ENCODE peak calls at places on chromosomes 13 and 19, in five cellular contexts. D is effector memory CD4-positive, alpha-beta T cell; R is uterus; Y is lower lobe of right lung; C is CD8-positive, alpha-beta memory T cell. S is an unnamed sample.

GRCh38 chr19:55600336-55601028 is 394 bp downstream of the ZNF524 start:
- DNase-seq in Y (no peak), C (no peak), D (no peak), R (no peak), S (peak; percentile 72)

GRCh38 chr13:91313103-91313502 is 34.4 kb upstream of the MIR17HG start:
- DNase-seq in R (no peak), Y (no peak), C (peak; percentile 26), D (no peak), S (no peak)

GRCh38 chr19:10417598-10418280 is 2.6 kb upstream of the PDE4A start:
- DNase-seq in R (no peak), C (no peak), D (no peak), Y (no peak), S (no peak)

GRCh38 chr13:91664036-91664435 is 265.6 kb downstream of the GPC5 start:
- DNase-seq in C (no peak), R (no peak), Y (no peak), D (no peak), S (no peak)

GRCh38 chr13:52713894-52714293 is 25.7 kb downstream of the CNMD start:
- DNase-seq in Y (peak; percentile 65), D (no peak), C (no peak), R (no peak), S (no peak)

GRCh38 chr19:15936950-15937349 is 2.6 kb upstream of the CYP4F11 start:
- DNase-seq in Y (no peak), R (no peak), D (no peak), C (no peak), S (no peak)

GRCh38 chr19:38173324-38174041 is 50.5 kb downstream of the DPF1 start:
- DNase-seq in D (no peak), R (no peak), C (no peak), Y (no peak), S (no peak)

GRCh38 chr19:19752760-19753403 is 20.0 kb upstream of the ZNF14 start:
- DNase-seq in Y (no peak), R (no peak), D (no peak), C (no peak), S (no peak)

GRCh38 chr19:56814656-56815055 is 25.9 kb downstream of the PEG3 start:
- DNase-seq in C (no peak), D (no peak), R (no peak), Y (no peak), S (no peak)

GRCh38 chr13:28531195-28531955 is 36.4 kb upstream of the FLT1 start:
- DNase-seq in D (no peak), C (no peak), R (peak; percentile 40), Y (peak; percentile 58), S (peak; percentile 49)

GRCh38 chr19:5031231-5032100 is 62.6 kb downstream of the KDM4B start:
- DNase-seq in C (peak; percentile 64), D (peak; percentile 55), Y (peak; percentile 83), R (peak; percentile 84), S (peak; percentile 81)

GRCh38 chr19:57280913-57281425 is 684 bp downstream of the ZNF460 start:
- DNase-seq in R (no peak), C (peak; percentile 59), Y (no peak), D (no peak), S (no peak)

GRCh38 chr19:16266586-16266942 is 58.1 kb upstream of the KLF2 start:
- DNase-seq in Y (no peak), C (peak; percentile 63), D (peak; percentile 43), R (no peak), S (no peak)

GRCh38 chr19:23823952-23824389 is 65.3 kb upstream of the ZNF681 start:
- DNase-seq in R (no peak), D (no peak), Y (no peak), C (no peak), S (no peak)

GRCh38 chr13:23161176-23161825 is 19.5 kb upstream of the SGCG start:
- DNase-seq in R (no peak), C (no peak), D (no peak), Y (no peak), S (no peak)

GRCh38 chr19:32651729-32652140 is 23.2 kb downstream of the ANKRD27 start:
- DNase-seq in Y (no peak), D (no peak), R (no peak), C (no peak), S (peak; percentile 83)

GRCh38 chr13:20190481-20191310 is 2.0 kb downstream of the GJB2 start:
- DNase-seq in Y (no peak), C (no peak), R (no peak), D (no peak), S (no peak)

GRCh38 chr13:20186771-20187170 is 6.0 kb downstream of the GJB2 start:
- DNase-seq in C (no peak), Y (no peak), R (no peak), D (no peak), S (no peak)

GRCh38 chr13:20191311-20191901 is 1.3 kb downstream of the GJB2 start:
- DNase-seq in Y (no peak), R (no peak), C (no peak), D (no peak), S (peak; percentile 73)

GRCh38 chr13:20191902-20192469 is 752 bp downstream of the GJB2 start:
- DNase-seq in D (no peak), C (no peak), Y (no peak), R (no peak), S (peak; percentile 76)

DNA sequence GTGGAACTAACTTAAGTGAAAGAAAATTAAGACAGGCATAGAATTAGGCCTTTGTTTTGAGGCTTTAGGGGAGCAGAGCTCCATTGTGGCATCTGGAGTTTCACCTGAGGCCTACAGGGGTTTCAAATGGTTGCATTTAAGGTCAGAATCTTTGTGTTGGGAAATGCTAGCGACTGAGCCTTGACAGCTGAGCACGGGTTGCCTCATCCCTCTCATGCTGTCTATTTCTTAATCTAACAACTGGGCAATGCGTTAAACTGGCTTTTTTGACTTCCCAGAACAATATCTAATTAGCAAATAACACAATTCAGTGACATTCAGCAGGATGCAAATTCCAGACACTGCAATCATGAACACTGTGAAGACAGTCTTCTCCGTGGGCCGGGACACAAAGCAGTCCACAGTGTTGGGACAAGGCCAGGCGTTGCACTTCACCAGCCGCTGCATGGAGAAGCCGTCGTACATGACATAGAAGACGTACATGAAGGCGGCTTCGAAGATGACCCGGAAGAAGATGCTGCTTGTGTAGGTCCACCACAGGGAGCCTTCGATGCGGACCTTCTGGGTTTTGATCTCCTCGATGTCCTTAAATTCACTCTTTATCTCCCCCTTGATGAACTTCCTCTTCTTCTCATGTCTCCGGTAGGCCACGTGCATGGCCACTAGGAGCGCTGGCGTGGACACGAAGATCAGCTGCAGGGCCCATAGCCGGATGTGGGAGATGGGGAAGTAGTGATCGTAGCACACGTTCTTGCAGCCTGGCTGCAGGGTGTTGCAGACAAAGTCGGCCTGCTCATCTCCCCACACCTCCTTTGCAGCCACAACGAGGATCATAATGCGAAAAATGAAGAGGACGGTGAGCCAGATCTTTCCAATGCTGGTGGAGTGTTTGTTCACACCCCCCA is 3.8 kb downstream of the GJB2 start:
- DNase-seq in Y (peak; percentile 71), D (no peak), R (no peak), C (no peak), S (no peak)
- H3K27me3 ChIP-seq in Y (peaks cover 37% of the 10 kb centered on the region), D (peaks cover 25% of the 10 kb centered on the region), R (peaks cover 13% of the 10 kb centered on the region), C (peaks cover 23% of the 10 kb centered on the region), S (no peaks in the 10 kb centered on the region)

GRCh38 chr19:53944933-53945332 is 17.8 kb upstream of the CACNG8 start:
- DNase-seq in C (no peak), Y (no peak), R (no peak), D (no peak), S (no peak)

GRCh38 chr19:53945998-53946397 is 16.7 kb upstream of the CACNG8 start:
- DNase-seq in C (no peak), R (no peak), Y (no peak), D (no peak), S (no peak)

GRCh38 chr19:53945441-53945840 is 17.3 kb upstream of the CACNG8 start:
- DNase-seq in Y (no peak), R (no peak), C (no peak), D (no peak), S (no peak)

GRCh38 chr19:53942001-53942786 is 20.5 kb upstream of the CACNG8 start:
- DNase-seq in D (no peak), C (no peak), Y (no peak), R (no peak), S (no peak)

DNA sequence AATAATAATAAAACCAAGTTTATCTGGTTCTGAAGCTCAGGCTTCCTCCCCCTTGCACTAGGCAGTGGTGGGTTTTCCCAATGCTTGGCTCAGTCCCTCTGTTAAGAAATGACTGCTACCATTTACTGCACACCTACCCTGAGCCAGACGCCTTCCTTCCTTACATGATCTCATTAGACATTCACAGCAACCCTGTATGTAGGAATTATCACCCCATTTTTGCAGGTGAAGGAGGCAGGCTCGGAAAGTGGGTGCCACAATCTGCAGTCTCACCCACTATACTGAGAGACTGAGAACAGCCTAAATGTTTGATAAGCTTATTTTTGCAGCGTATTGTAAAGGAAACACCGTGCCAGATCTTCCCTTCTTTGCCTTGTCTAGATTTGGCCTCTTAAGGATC is 18.3 kb upstream of the CACNG8 start:
- DNase-seq in C (no peak), D (no peak), R (no peak), Y (no peak), S (no peak)
- H3K27me3 ChIP-seq in C (no peaks in the 10 kb centered on the region), D (peaks cover 6% of the 10 kb centered on the region), R (no peaks in the 10 kb centered on the region), Y (peaks cover 46% of the 10 kb centered on the region), S (peaks cover 5% of the 10 kb centered on the region)

DNA sequence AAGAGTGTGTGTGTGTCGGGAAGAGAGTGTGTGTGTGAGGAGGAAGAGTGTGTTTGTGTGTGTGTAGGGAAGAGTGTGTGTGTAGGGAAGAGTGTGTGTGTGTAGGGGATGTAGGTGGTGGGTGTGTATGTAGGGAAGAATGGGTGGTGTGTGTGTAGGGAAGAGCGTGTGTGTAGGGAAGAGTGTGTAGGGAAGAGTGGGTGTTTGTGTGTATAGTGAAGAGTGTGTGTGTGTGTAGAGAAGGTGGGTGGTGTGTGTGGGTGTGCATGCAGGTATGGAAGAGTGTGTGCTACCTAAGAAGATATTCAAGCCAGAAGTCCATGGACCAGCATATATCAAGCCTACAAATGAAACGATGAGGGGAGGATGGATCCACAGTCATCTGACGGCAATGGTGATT is 265.8 kb downstream of the FGF9 start:
- DNase-seq in R (no peak), D (no peak), Y (no peak), C (no peak), S (no peak)
- H3K27me3 ChIP-seq in R (no peaks in the 10 kb centered on the region), D (no peaks in the 10 kb centered on the region), Y (no peaks in the 10 kb centered on the region), C (no peaks in the 10 kb centered on the region), S (no peaks in the 10 kb centered on the region)

GRCh38 chr19:3457531-3458228 is 22.6 kb downstream of the SMIM24 start:
- DNase-seq in C (no peak), D (no peak), R (no peak), Y (no peak), S (no peak)

GRCh38 chr19:3458229-3458555 is 22.1 kb downstream of the SMIM24 start:
- DNase-seq in Y (no peak), C (no peak), D (no peak), R (no peak), S (no peak)

GRCh38 chr19:3459965-3460582 is 20.3 kb downstream of the SMIM24 start:
- DNase-seq in Y (no peak), R (no peak), C (no peak), D (no peak), S (no peak)

GRCh38 chr19:3458595-3459284 is 21.6 kb downstream of the SMIM24 start:
- DNase-seq in C (no peak), D (no peak), Y (no peak), R (peak; percentile 71), S (no peak)

DNA sequence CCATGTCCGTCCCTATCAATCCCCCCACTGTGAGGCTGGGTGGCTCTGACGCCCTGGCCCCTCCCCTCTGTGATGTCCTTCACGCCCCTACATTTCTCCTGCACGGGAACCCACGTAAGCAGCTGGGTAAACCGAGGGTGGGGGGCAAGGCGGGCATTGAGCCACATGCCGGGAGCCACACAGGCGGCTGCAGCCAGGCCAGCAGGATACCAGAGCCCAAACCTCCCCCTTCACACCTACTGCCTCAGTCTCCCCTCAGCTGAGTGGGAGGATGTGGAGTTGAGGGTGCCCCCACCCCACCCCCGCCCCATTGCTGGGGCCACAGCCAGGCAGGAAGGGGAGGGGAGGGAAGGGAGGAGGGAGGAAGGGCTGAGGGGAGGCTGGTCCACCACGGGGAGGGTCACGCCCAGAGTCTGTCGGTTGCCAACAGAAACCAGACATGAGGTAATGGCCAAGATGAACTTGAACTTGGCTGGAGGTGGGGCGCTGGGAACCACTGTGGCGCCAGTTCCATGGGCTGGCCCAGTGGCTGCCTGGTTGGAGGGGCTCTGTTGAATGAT is 20.9 kb downstream of the SMIM24 start:
- DNase-seq in R (peak; percentile 95), Y (peak; percentile 79), D (no peak), C (no peak), S (peak; percentile 89)
- H3K27me3 ChIP-seq in R (no peaks in the 10 kb centered on the region), Y (no peaks in the 10 kb centered on the region), D (no peaks in the 10 kb centered on the region), C (no peaks in the 10 kb centered on the region), S (no peaks in the 10 kb centered on the region)

S was measured in right lobe of liver.